ENCODE peak calls at places on chromosomes 12 and 14, in seven cellular contexts. J is A549, E is breast epithelium, A is tibial nerve, G is AG04450, N is left ventricle myocardium inferior, Y is IMR-90. W is an unnamed sample.

GRCh38 chr12:2507811-2508210 is 287.0 kb upstream of the FKBP4 start:
- DNase-seq in J (no peak), E (no peak), A (no peak), G (no peak), N (no peak), Y (no peak), W (no peak)

GRCh38 chr14:92848941-92849340 is 54.8 kb downstream of the GOLGA5 start:
- DNase-seq in J (no peak), E (no peak), A (no peak), G (no peak), N (no peak), Y (no peak), W (no peak)

GRCh38 chr12:50925342-50925651 is 27.0 kb upstream of the HIGD1C start:
- DNase-seq in J (no peak), E (no peak), A (no peak), G (no peak), N (no peak), Y (no peak), W (no peak)

GRCh38 chr14:33435911-33436310 is 497.2 kb downstream of the NPAS3 start:
- DNase-seq in J (no peak), E (no peak), A (no peak), G (no peak), N (no peak), Y (peak), W (peak)

GRCh38 chr14:100674428-100674827 is 52.3 kb upstream of the DLK1 start:
- DNase-seq in J (no peak), E (no peak), A (no peak), G (no peak), N (no peak), Y (no peak), W (no peak)

GRCh38 chr14:102629700-102630365 is 37.4 kb downstream of the RCOR1 start:
- DNase-seq in J (no peak), E (no peak), A (no peak), G (no peak), N (no peak), Y (peak), W (no peak)

GRCh38 chr14:64196668-64197411 is 97.3 kb downstream of the ESR2 start:
- DNase-seq in J (no peak), E (no peak), A (no peak), G (peak), N (peak), Y (peak), W (peak)

GRCh38 chr12:132465269-132466190 is 24.4 kb upstream of the FBRSL1 start:
- DNase-seq in J (no peak), E (no peak), A (no peak), G (no peak), N (no peak), Y (no peak), W (no peak)

GRCh38 chr12:5102261-5102789 is 58.6 kb downstream of the KCNA5 start:
- DNase-seq in J (no peak), E (no peak), A (no peak), G (peak), N (no peak), Y (peak), W (peak)

GRCh38 chr12:79776111-79776510 is 85.3 kb upstream of the PAWR start:
- DNase-seq in J (no peak), E (no peak), A (no peak), G (no peak), N (no peak), Y (peak), W (peak)

GRCh38 chr14:49970474-49971147 is 77.7 kb downstream of the ARF6 start:
- DNase-seq in J (no peak), E (no peak), A (no peak), G (no peak), N (no peak), Y (peak), W (peak)

GRCh38 chr12:6182279-6182898 is 17.8 kb upstream of the CD9 start:
- DNase-seq in J (no peak), E (no peak), A (peak), G (no peak), N (peak), Y (peak), W (peak)

GRCh38 chr12:91529829-91530228 is 347.2 kb upstream of the DCN start:
- DNase-seq in J (peak), E (no peak), A (no peak), G (no peak), N (no peak), Y (no peak), W (peak)

GRCh38 chr12:95815635-95816212 is 25.2 kb upstream of the NTN4 start:
- DNase-seq in J (peak), E (no peak), A (no peak), G (no peak), N (no peak), Y (peak), W (peak)

GRCh38 chr14:22113401-22113800 is 439.8 kb upstream of the OR4E1 start:
- DNase-seq in J (no peak), E (no peak), A (no peak), G (no peak), N (no peak), Y (no peak), W (no peak)

GRCh38 chr14:89000007-89000942 is 175.8 kb downstream of the TTC8 start:
- DNase-seq in J (peak), E (no peak), A (no peak), G (peak), N (no peak), Y (peak), W (peak)

GRCh38 chr14:73718742-73719251 is 4.6 kb upstream of the PNMA1 start:
- DNase-seq in J (no peak), E (no peak), A (no peak), G (no peak), N (no peak), Y (no peak), W (peak)

GRCh38 chr12:31369712-31370521 is 44.0 kb upstream of the SINHCAF start:
- DNase-seq in J (no peak), E (no peak), A (peak), G (no peak), N (peak), Y (peak), W (peak)

GRCh38 chr12:32126720-32127119 is 20.1 kb downstream of the BICD1 start:
- DNase-seq in J (no peak), E (no peak), A (no peak), G (peak), N (no peak), Y (peak), W (peak)

GRCh38 chr12:2649201-2650030 is 145.4 kb upstream of the FKBP4 start:
- DNase-seq in J (no peak), E (no peak), A (no peak), G (no peak), N (no peak), Y (no peak), W (no peak)

GRCh38 chr14:24398943-24399801 is at the start of gene NYNRIN:
- DNase-seq in J (no peak), E (no peak), A (no peak), G (no peak), N (peak), Y (peak), W (peak)

GRCh38 chr14:26841920-26842741 is 244.3 kb upstream of the NOVA1 start:
- DNase-seq in J (peak), E (no peak), A (peak), G (peak), N (no peak), Y (peak), W (peak)

GRCh38 chr12:68627673-68628319 is 17.1 kb downstream of the RAP1B start:
- DNase-seq in J (no peak), E (no peak), A (no peak), G (no peak), N (no peak), Y (no peak), W (no peak)

GRCh38 chr14:87864356-87865230 is 128.4 kb downstream of the GALC start:
- DNase-seq in J (no peak), E (no peak), A (no peak), G (no peak), N (no peak), Y (no peak), W (no peak)

GRCh38 chr14:51959928-51960327 is 29.4 kb upstream of the RTRAF start:
- DNase-seq in J (no peak), E (no peak), A (no peak), G (no peak), N (no peak), Y (no peak), W (no peak)

GRCh38 chr12:22286569-22286968 is 47.9 kb downstream of the ST8SIA1 start:
- DNase-seq in J (no peak), E (no peak), A (no peak), G (peak), N (no peak), Y (peak), W (peak)

GRCh38 chr12:93818488-93819047 is 141.4 kb downstream of the CRADD start:
- DNase-seq in J (no peak), E (no peak), A (no peak), G (no peak), N (peak), Y (no peak), W (no peak)

GRCh38 chr12:84507914-84508313 is 404.7 kb downstream of the SLC6A15 start:
- DNase-seq in J (no peak), E (no peak), A (no peak), G (no peak), N (peak), Y (no peak), W (peak)

GRCh38 chr12:84512751-84513150 is 399.8 kb downstream of the SLC6A15 start:
- DNase-seq in J (no peak), E (no peak), A (no peak), G (no peak), N (no peak), Y (no peak), W (no peak)

GRCh38 chr12:84508943-84509342 is 403.7 kb downstream of the SLC6A15 start:
- DNase-seq in J (no peak), E (no peak), A (no peak), G (no peak), N (peak), Y (no peak), W (no peak)

GRCh38 chr12:84506317-84506716 is 406.3 kb downstream of the SLC6A15 start:
- DNase-seq in J (no peak), E (no peak), A (no peak), G (no peak), N (peak), Y (no peak), W (no peak)

GRCh38 chr12:84508325-84508861 is 404.2 kb downstream of the SLC6A15 start:
- DNase-seq in J (peak), E (no peak), A (no peak), G (no peak), N (no peak), Y (peak), W (peak)
- TF ChIP-seq CTCF in J (no peak), E (no peak), A (no peak), G (peak), N (peak), Y (peak), W (peak)

DNA sequence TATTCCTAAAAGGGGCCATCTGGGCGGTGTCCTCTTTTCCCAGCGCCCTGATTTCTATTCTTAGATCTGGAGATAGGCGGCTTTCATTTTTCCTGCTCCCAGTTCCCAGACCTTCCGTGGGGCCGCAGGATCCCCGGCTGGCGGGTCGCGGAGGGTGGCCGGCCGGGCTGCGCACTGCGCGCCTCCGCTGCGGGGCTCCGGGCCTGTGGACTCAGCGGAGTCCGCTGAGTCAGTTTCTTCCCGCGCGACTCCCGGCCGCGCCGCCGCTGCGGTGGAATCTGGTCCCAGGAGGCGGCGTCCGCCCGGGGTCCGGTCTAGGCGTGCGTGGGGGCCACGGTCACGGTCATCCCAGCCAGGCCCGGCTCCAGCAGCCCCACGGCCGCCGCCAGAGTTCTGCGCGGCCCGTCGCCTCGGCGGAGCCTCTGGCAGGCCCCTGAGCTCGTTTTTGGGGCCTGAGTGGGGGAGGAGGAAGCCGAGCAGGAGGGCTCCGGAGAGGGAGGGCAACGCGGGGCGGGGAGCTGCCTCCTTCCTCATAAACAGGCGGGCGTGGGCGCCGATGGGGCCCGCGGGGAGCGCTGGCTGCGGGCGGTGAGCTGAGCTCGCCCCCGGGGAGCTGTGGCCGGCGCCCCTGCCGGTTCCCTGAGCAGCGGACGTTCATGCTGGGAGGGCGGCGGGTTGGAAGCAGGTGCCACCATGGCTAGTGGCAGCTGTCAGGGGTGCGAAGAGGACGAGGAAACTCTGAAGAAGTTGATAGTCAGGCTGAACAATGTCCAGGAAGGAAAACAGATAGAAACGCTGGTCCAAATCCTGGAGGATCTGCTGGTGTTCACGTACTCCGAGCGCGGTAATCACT is at the start of gene LRRK2:
- DNase-seq in J (peak), E (peak), A (peak), G (no peak), N (peak), Y (peak), W (peak)
- H3K4me3 ChIP-seq in J (peak), E (peak), A (peak), G (peak), N (peak), Y (peak), W (peak)

GRCh38 chr12:15208871-15209656 is 12.2 kb downstream of the RERG start:
- DNase-seq in J (no peak), E (no peak), A (no peak), G (no peak), N (no peak), Y (no peak), W (peak)

GRCh38 chr12:15206338-15206737 is 14.9 kb downstream of the RERG start:
- DNase-seq in J (no peak), E (no peak), A (no peak), G (no peak), N (no peak), Y (no peak), W (no peak)

GRCh38 chr12:15209782-15210181 is 11.4 kb downstream of the RERG start:
- DNase-seq in J (no peak), E (no peak), A (no peak), G (no peak), N (no peak), Y (peak), W (peak)

GRCh38 chr12:15206831-15207394 is 14.3 kb downstream of the RERG start:
- DNase-seq in J (no peak), E (no peak), A (no peak), G (no peak), N (no peak), Y (no peak), W (no peak)

DNA sequence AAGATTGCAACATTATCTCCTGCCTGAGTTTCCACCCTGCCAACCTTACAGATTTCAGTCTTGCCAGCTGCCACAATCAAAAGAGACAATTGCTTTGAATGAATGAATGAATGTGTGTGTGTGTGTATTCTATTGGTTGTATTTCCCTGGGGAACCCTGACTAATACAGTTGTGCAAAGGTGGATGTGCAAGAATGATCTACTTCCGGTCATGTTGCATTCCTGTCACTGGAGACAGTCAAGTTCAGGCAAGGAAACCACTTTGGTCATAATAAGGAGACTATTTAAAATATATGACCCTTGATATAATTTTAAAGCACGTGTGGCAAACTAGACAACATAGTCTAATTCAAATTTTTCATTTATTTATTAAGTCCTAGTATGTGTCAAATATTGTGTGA is 13.1 kb downstream of the RERG start:
- DNase-seq in J (no peak), E (no peak), A (no peak), G (no peak), N (no peak), Y (no peak), W (no peak)
- TF ChIP-seq CTCF in J (peak), E (peak), A (no peak), G (peak), N (peak), Y (peak), W (peak)

GRCh38 chr12:106847861-106848260 is 73.4 kb downstream of the RIC8B start:
- DNase-seq in J (no peak), E (no peak), A (no peak), G (no peak), N (no peak), Y (no peak), W (no peak)

GRCh38 chr12:106840217-106840616 is 65.7 kb downstream of the RIC8B start:
- DNase-seq in J (peak), E (no peak), A (no peak), G (peak), N (no peak), Y (peak), W (peak)

GRCh38 chr12:106841471-106842302 is 67.2 kb downstream of the RIC8B start:
- DNase-seq in J (peak), E (no peak), A (no peak), G (no peak), N (no peak), Y (peak), W (peak)

GRCh38 chr12:106851306-106851705 is 76.8 kb downstream of the RIC8B start:
- DNase-seq in J (no peak), E (no peak), A (no peak), G (no peak), N (no peak), Y (no peak), W (no peak)

GRCh38 chr12:106845910-106846309 is 71.4 kb downstream of the RIC8B start:
- DNase-seq in J (no peak), E (no peak), A (no peak), G (no peak), N (no peak), Y (no peak), W (no peak)
- H3K4me3 ChIP-seq in J (no peak), E (no peak), A (no peak), G (no peak), N (no peak), Y (no peak), W (no peak)

GRCh38 chr14:68716698-68717097 is 76.2 kb downstream of the ZFP36L1 start:
- DNase-seq in J (no peak), E (no peak), A (no peak), G (no peak), N (no peak), Y (no peak), W (no peak)

GRCh38 chr14:68712703-68713370 is 80.0 kb downstream of the ZFP36L1 start:
- DNase-seq in J (no peak), E (no peak), A (no peak), G (no peak), N (no peak), Y (no peak), W (no peak)

GRCh38 chr14:68718033-68718725 is 74.7 kb downstream of the ZFP36L1 start:
- DNase-seq in J (peak), E (no peak), A (no peak), G (no peak), N (no peak), Y (no peak), W (no peak)

GRCh38 chr14:68713782-68714181 is 79.1 kb downstream of the ZFP36L1 start:
- DNase-seq in J (no peak), E (no peak), A (no peak), G (no peak), N (no peak), Y (no peak), W (no peak)

GRCh38 chr14:68715032-68715924 is 77.6 kb downstream of the ZFP36L1 start:
- DNase-seq in J (no peak), E (no peak), A (no peak), G (no peak), N (no peak), Y (peak), W (peak)
- TF ChIP-seq CTCF in J (no peak), E (no peak), A (no peak), G (no peak), N (no peak), Y (no peak), W (no peak)

GRCh38 chr12:128803788-128804187 is 20.0 kb downstream of the SLC15A4 start:
- DNase-seq in J (no peak), E (no peak), A (no peak), G (no peak), N (no peak), Y (no peak), W (peak)
- H3K4me3 ChIP-seq in J (no peak), E (no peak), A (no peak), G (no peak), N (no peak), Y (no peak), W (no peak)

W was measured in astrocyte of the spinal cord.